ENCODE peak calls at places on chromosomes 3 and 15, in eight cellular contexts. One of them, this sample, is unnamed.

GRCh38 chr15:75904241-75904631 is 558 bp downstream of the FBXO22 start:
- DNase-seq in fibroblast of mammary gland: peak; percentile 37
- DNase-seq in prostate gland: peak; percentile 9
- DNase-seq in RWPE2: peak; percentile 68
- DNase-seq in MM.1S: peak; percentile 55
- DNase-seq in heart left ventricle: peak; percentile 18
- DNase-seq in PC-9: no peak
- DNase-seq in body of pancreas: peak; percentile 54
- DNase-seq in this sample: peak; percentile 46

GRCh38 chr3:59737209-59737608 is 687.4 kb upstream of the CFAP20DC start:
- DNase-seq in heart left ventricle: no peak
- DNase-seq in fibroblast of mammary gland: peak; percentile 49
- DNase-seq in body of pancreas: no peak
- DNase-seq in prostate gland: no peak
- DNase-seq in PC-9: no peak
- DNase-seq in MM.1S: no peak
- DNase-seq in RWPE2: no peak
- DNase-seq in this sample: no peak

GRCh38 chr3:185397676-185398075 is 34.7 kb downstream of the MAP3K13 start:
- DNase-seq in PC-9: no peak
- DNase-seq in body of pancreas: no peak
- DNase-seq in heart left ventricle: no peak
- DNase-seq in fibroblast of mammary gland: no peak
- DNase-seq in RWPE2: no peak
- DNase-seq in MM.1S: no peak
- DNase-seq in prostate gland: no peak
- DNase-seq in this sample: no peak

GRCh38 chr3:11719406-11720219 is 75.9 kb upstream of the VGLL4 start:
- DNase-seq in MM.1S: peak; percentile 94
- DNase-seq in heart left ventricle: peak; percentile 78
- DNase-seq in prostate gland: peak; percentile 96
- DNase-seq in fibroblast of mammary gland: no peak
- DNase-seq in PC-9: peak; percentile 79
- DNase-seq in body of pancreas: peak; percentile 97
- DNase-seq in RWPE2: peak; percentile 95
- DNase-seq in this sample: peak; percentile 58

GRCh38 chr3:187491371-187491770 is 123.2 kb downstream of the RTP4 start:
- DNase-seq in PC-9: no peak
- DNase-seq in prostate gland: no peak
- DNase-seq in body of pancreas: no peak
- DNase-seq in MM.1S: no peak
- DNase-seq in RWPE2: no peak
- DNase-seq in heart left ventricle: no peak
- DNase-seq in fibroblast of mammary gland: no peak
- DNase-seq in this sample: no peak

GRCh38 chr15:50880651-50881114 is 27.8 kb upstream of the AP4E1 start:
- DNase-seq in prostate gland: no peak
- DNase-seq in MM.1S: no peak
- DNase-seq in PC-9: no peak
- DNase-seq in fibroblast of mammary gland: peak; percentile 76
- DNase-seq in RWPE2: no peak
- DNase-seq in heart left ventricle: no peak
- DNase-seq in body of pancreas: no peak
- DNase-seq in this sample: peak; percentile 72

GRCh38 chr15:48975713-48976419 is 12.1 kb upstream of the SHC4 start:
- DNase-seq in MM.1S: peak; percentile 88
- DNase-seq in body of pancreas: peak; percentile 85
- DNase-seq in prostate gland: peak; percentile 59
- DNase-seq in PC-9: no peak
- DNase-seq in fibroblast of mammary gland: peak; percentile 72
- DNase-seq in heart left ventricle: peak; percentile 76
- DNase-seq in RWPE2: peak; percentile 81
- DNase-seq in this sample: peak; percentile 83

GRCh38 chr15:40256642-40257235 is 17.9 kb downstream of the PAK6 start:
- DNase-seq in RWPE2: no peak
- DNase-seq in MM.1S: no peak
- DNase-seq in prostate gland: no peak
- DNase-seq in PC-9: no peak
- DNase-seq in body of pancreas: no peak
- DNase-seq in fibroblast of mammary gland: no peak
- DNase-seq in heart left ventricle: no peak
- DNase-seq in this sample: peak; percentile 40

GRCh38 chr3:30510596-30510995 is 95.8 kb upstream of the TGFBR2 start:
- DNase-seq in fibroblast of mammary gland: no peak
- DNase-seq in prostate gland: no peak
- DNase-seq in heart left ventricle: no peak
- DNase-seq in PC-9: no peak
- DNase-seq in MM.1S: no peak
- DNase-seq in body of pancreas: no peak
- DNase-seq in RWPE2: no peak
- DNase-seq in this sample: no peak

GRCh38 chr3:125043599-125044151 is 12.1 kb downstream of the HEG1 start:
- DNase-seq in fibroblast of mammary gland: peak; percentile 31
- DNase-seq in MM.1S: no peak
- DNase-seq in RWPE2: no peak
- DNase-seq in body of pancreas: peak; percentile 38
- DNase-seq in PC-9: no peak
- DNase-seq in prostate gland: peak; percentile 74
- DNase-seq in heart left ventricle: peak; percentile 72
- DNase-seq in this sample: no peak

GRCh38 chr15:67501177-67501835 is 19.6 kb upstream of the C15orf61 start:
- DNase-seq in RWPE2: no peak
- DNase-seq in fibroblast of mammary gland: peak; percentile 51
- DNase-seq in PC-9: no peak
- DNase-seq in heart left ventricle: no peak
- DNase-seq in prostate gland: no peak
- DNase-seq in body of pancreas: no peak
- DNase-seq in MM.1S: no peak
- DNase-seq in this sample: peak; percentile 56

GRCh38 chr15:67504796-67505195 is 16.1 kb upstream of the C15orf61 start:
- DNase-seq in fibroblast of mammary gland: peak; percentile 73
- DNase-seq in heart left ventricle: no peak
- DNase-seq in MM.1S: no peak
- DNase-seq in prostate gland: no peak
- DNase-seq in PC-9: no peak
- DNase-seq in RWPE2: no peak
- DNase-seq in body of pancreas: no peak
- DNase-seq in this sample: no peak

GRCh38 chr15:67504061-67504460 is 16.9 kb upstream of the C15orf61 start:
- DNase-seq in PC-9: no peak
- DNase-seq in prostate gland: no peak
- DNase-seq in RWPE2: no peak
- DNase-seq in MM.1S: no peak
- DNase-seq in body of pancreas: no peak
- DNase-seq in heart left ventricle: no peak
- DNase-seq in fibroblast of mammary gland: no peak
- DNase-seq in this sample: no peak

GRCh38 chr15:67505675-67506572 is 15.0 kb upstream of the C15orf61 start:
- DNase-seq in PC-9: no peak
- DNase-seq in RWPE2: no peak
- DNase-seq in heart left ventricle: no peak
- DNase-seq in fibroblast of mammary gland: no peak
- DNase-seq in body of pancreas: no peak
- DNase-seq in prostate gland: no peak
- DNase-seq in MM.1S: no peak
- DNase-seq in this sample: no peak

DNA sequence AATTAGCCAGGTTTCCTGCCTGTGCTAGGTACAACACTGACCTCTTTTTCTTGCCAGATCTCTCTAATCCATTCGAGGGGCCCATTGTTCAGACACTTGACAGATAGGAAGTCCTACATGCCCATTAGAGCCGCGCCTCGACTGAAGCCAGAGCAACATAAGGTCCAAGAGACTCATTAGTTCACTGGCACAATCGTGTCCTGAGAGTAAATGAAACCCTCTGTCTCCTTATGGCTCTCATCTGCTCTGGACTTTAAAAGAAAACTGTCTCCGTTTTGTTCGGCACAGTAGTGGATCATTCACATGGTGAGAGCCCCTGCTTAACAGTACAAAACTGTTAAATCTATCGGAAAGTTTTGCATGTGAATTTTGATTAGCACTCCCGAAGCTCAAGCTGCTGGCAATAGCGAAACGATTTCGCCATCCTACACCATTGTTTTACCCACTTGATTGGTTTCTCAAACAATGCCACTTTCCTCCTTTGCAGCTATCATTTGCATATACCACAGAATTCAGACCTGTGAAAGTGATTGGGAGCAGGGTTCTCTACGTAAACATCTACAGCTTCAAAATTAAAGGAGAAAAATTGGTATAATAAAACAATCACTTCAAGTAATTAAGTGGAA is 19.0 kb upstream of the C15orf61 start:
- DNase-seq in MM.1S: no peak
- DNase-seq in heart left ventricle: no peak
- DNase-seq in RWPE2: no peak
- DNase-seq in fibroblast of mammary gland: no peak
- DNase-seq in PC-9: no peak
- DNase-seq in prostate gland: no peak
- DNase-seq in body of pancreas: peak; percentile 7
- DNase-seq in this sample: no peak
- TF ChIP-seq CTCF in MM.1S: no peak
- TF ChIP-seq CTCF in heart left ventricle: no peak
- TF ChIP-seq CTCF in RWPE2: no peak
- TF ChIP-seq CTCF in fibroblast of mammary gland: no peak
- TF ChIP-seq CTCF in PC-9: no peak
- TF ChIP-seq CTCF in prostate gland: no peak
- TF ChIP-seq CTCF in body of pancreas: no peak
- TF ChIP-seq CTCF in this sample: no peak

GRCh38 chr15:90101130-90101968 is 919 bp downstream of the IDH2 start:
- DNase-seq in MM.1S: peak; percentile 63
- DNase-seq in heart left ventricle: peak; percentile 75
- DNase-seq in prostate gland: peak; percentile 38
- DNase-seq in RWPE2: no peak
- DNase-seq in PC-9: no peak
- DNase-seq in body of pancreas: peak; percentile 68
- DNase-seq in fibroblast of mammary gland: peak; percentile 11
- DNase-seq in this sample: no peak

GRCh38 chr15:90095521-90095959 is 6.7 kb downstream of the IDH2 start:
- DNase-seq in prostate gland: peak; percentile 78
- DNase-seq in RWPE2: no peak
- DNase-seq in body of pancreas: peak; percentile 89
- DNase-seq in PC-9: peak; percentile 71
- DNase-seq in MM.1S: peak; percentile 96
- DNase-seq in fibroblast of mammary gland: no peak
- DNase-seq in heart left ventricle: no peak
- DNase-seq in this sample: no peak

GRCh38 chr15:90099868-90100854 is 2.1 kb downstream of the IDH2 start:
- DNase-seq in PC-9: peak; percentile 78
- DNase-seq in fibroblast of mammary gland: peak; percentile 49
- DNase-seq in prostate gland: peak; percentile 81
- DNase-seq in body of pancreas: peak; percentile 88
- DNase-seq in RWPE2: no peak
- DNase-seq in heart left ventricle: no peak
- DNase-seq in MM.1S: peak; percentile 92
- DNase-seq in this sample: peak; percentile 58

GRCh38 chr15:90099072-90099867 is 3.0 kb downstream of the IDH2 start:
- DNase-seq in PC-9: no peak
- DNase-seq in MM.1S: peak; percentile 91
- DNase-seq in RWPE2: no peak
- DNase-seq in fibroblast of mammary gland: no peak
- DNase-seq in body of pancreas: no peak
- DNase-seq in prostate gland: no peak
- DNase-seq in heart left ventricle: no peak
- DNase-seq in this sample: no peak

DNA sequence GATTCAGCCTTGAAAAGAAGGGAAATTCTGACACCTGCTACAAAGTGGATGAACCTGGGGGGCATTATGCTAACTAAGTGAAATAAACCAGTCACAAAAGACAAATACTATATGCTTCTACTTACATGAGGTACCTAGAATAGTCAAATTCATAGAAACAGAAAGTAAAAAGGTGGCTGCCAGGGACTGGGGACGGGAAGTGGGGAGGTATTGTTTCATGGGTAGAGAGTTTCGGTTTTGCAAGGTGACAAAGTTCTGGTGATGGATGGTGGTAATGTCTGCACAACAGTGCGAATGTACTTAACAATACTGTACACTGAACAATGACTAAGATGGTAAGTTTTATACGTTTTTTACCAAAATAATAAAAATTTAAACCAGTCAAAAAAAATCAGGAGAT is 4.8 kb downstream of the IDH2 start:
- DNase-seq in heart left ventricle: no peak
- DNase-seq in PC-9: no peak
- DNase-seq in body of pancreas: no peak
- DNase-seq in RWPE2: no peak
- DNase-seq in MM.1S: peak; percentile 96
- DNase-seq in fibroblast of mammary gland: no peak
- DNase-seq in prostate gland: no peak
- DNase-seq in this sample: no peak
- H3K4me3 ChIP-seq in heart left ventricle: no peak overlapping the region
- H3K4me3 ChIP-seq in PC-9: no peak overlapping the region
- H3K4me3 ChIP-seq in body of pancreas: no peak overlapping the region
- H3K4me3 ChIP-seq in RWPE2: no peak overlapping the region
- H3K4me3 ChIP-seq in MM.1S: peak overlapping the region; percentile 29
- H3K4me3 ChIP-seq in fibroblast of mammary gland: no peak overlapping the region
- H3K4me3 ChIP-seq in prostate gland: no peak overlapping the region
- H3K4me3 ChIP-seq in this sample: no peak overlapping the region

GRCh38 chr3:50352762-50353161 is 2.1 kb downstream of the CYB561D2 start:
- DNase-seq in PC-9: peak; percentile 53
- DNase-seq in fibroblast of mammary gland: peak; percentile 43
- DNase-seq in RWPE2: no peak
- DNase-seq in heart left ventricle: no peak
- DNase-seq in MM.1S: no peak
- DNase-seq in body of pancreas: no peak
- DNase-seq in prostate gland: no peak
- DNase-seq in this sample: no peak
- TF ChIP-seq CTCF in PC-9: no peak
- TF ChIP-seq CTCF in fibroblast of mammary gland: peak; percentile 31
- TF ChIP-seq CTCF in RWPE2: peak; percentile 52
- TF ChIP-seq CTCF in heart left ventricle: no peak
- TF ChIP-seq CTCF in MM.1S: peak; percentile 31
- TF ChIP-seq CTCF in body of pancreas: no peak
- TF ChIP-seq CTCF in prostate gland: no peak
- TF ChIP-seq CTCF in this sample: peak; percentile 22

GRCh38 chr3:169146866-169147245 is 516.7 kb downstream of the MECOM start:
- DNase-seq in fibroblast of mammary gland: no peak
- DNase-seq in PC-9: no peak
- DNase-seq in heart left ventricle: no peak
- DNase-seq in prostate gland: no peak
- DNase-seq in body of pancreas: peak; percentile 12
- DNase-seq in MM.1S: no peak
- DNase-seq in RWPE2: no peak
- DNase-seq in this sample: no peak

GRCh38 chr3:169146112-169146665 is 517.3 kb downstream of the MECOM start:
- DNase-seq in body of pancreas: peak; percentile 81
- DNase-seq in heart left ventricle: peak; percentile 59
- DNase-seq in RWPE2: peak; percentile 61
- DNase-seq in PC-9: peak; percentile 61
- DNase-seq in fibroblast of mammary gland: peak; percentile 9
- DNase-seq in prostate gland: peak; percentile 68
- DNase-seq in MM.1S: no peak
- DNase-seq in this sample: peak; percentile 75

GRCh38 chr3:169144691-169145090 is 518.8 kb downstream of the MECOM start:
- DNase-seq in heart left ventricle: no peak
- DNase-seq in body of pancreas: no peak
- DNase-seq in fibroblast of mammary gland: no peak
- DNase-seq in MM.1S: no peak
- DNase-seq in prostate gland: no peak
- DNase-seq in PC-9: no peak
- DNase-seq in RWPE2: no peak
- DNase-seq in this sample: peak; percentile 27

GRCh38 chr3:169144271-169144670 is 519.2 kb downstream of the MECOM start:
- DNase-seq in fibroblast of mammary gland: no peak
- DNase-seq in heart left ventricle: no peak
- DNase-seq in body of pancreas: no peak
- DNase-seq in prostate gland: no peak
- DNase-seq in MM.1S: no peak
- DNase-seq in PC-9: no peak
- DNase-seq in RWPE2: no peak
- DNase-seq in this sample: no peak

GRCh38 chr3:169145551-169145950 is 518.0 kb downstream of the MECOM start:
- DNase-seq in RWPE2: no peak
- DNase-seq in heart left ventricle: no peak
- DNase-seq in body of pancreas: no peak
- DNase-seq in PC-9: no peak
- DNase-seq in prostate gland: no peak
- DNase-seq in MM.1S: no peak
- DNase-seq in fibroblast of mammary gland: no peak
- DNase-seq in this sample: no peak
- H3K4me3 ChIP-seq in RWPE2: peak overlapping the region; percentile 75
- H3K4me3 ChIP-seq in heart left ventricle: peak overlapping the region; percentile 48
- H3K4me3 ChIP-seq in body of pancreas: no peak overlapping the region
- H3K4me3 ChIP-seq in PC-9: peak overlapping the region; percentile 91
- H3K4me3 ChIP-seq in prostate gland: peak overlapping the region; percentile 40
- H3K4me3 ChIP-seq in MM.1S: no peak overlapping the region
- H3K4me3 ChIP-seq in fibroblast of mammary gland: peak overlapping the region; percentile 7
- H3K4me3 ChIP-seq in this sample: peak overlapping the region; percentile 75

This sample was measured in fibroblast of pulmonary artery.